ENCODE peak calls at places on chromosomes 7 and 10, in six cellular contexts. One of them, this sample, is unnamed.

GRCh38 chr7:86848226-86848625 is 204.5 kb downstream of the GRM3 start:
- DNase-seq in mesothelial cell of epicardium: no peak
- DNase-seq in ovary: no peak
- DNase-seq in upper lobe of right lung: no peak
- DNase-seq in body of pancreas: no peak
- DNase-seq in WTC11: no peak
- DNase-seq in this sample: no peak

GRCh38 chr10:116080553-116080952 is 192.5 kb downstream of the GFRA1 start:
- DNase-seq in mesothelial cell of epicardium: no peak
- DNase-seq in ovary: no peak
- DNase-seq in upper lobe of right lung: no peak
- DNase-seq in body of pancreas: no peak
- DNase-seq in WTC11: peak; percentile 18
- DNase-seq in this sample: no peak

GRCh38 chr10:118850418-118851061 is 95.8 kb upstream of the CACUL1 start:
- DNase-seq in mesothelial cell of epicardium: no peak
- DNase-seq in ovary: peak; percentile 28
- DNase-seq in upper lobe of right lung: peak; percentile 89
- DNase-seq in body of pancreas: peak; percentile 75
- DNase-seq in WTC11: peak; percentile 89
- DNase-seq in this sample: no peak

GRCh38 chr10:59585046-59585700 is 124.5 kb downstream of the SLC16A9 start:
- DNase-seq in mesothelial cell of epicardium: no peak
- DNase-seq in ovary: no peak
- DNase-seq in upper lobe of right lung: no peak
- DNase-seq in body of pancreas: no peak
- DNase-seq in WTC11: no peak
- DNase-seq in this sample: no peak

GRCh38 chr10:68871731-68872342 is 29.3 kb upstream of the DDX50 start:
- DNase-seq in mesothelial cell of epicardium: no peak
- DNase-seq in ovary: no peak
- DNase-seq in upper lobe of right lung: no peak
- DNase-seq in body of pancreas: no peak
- DNase-seq in WTC11: no peak
- DNase-seq in this sample: no peak

GRCh38 chr10:121608669-121609190 is 10.5 kb upstream of the FGFR2 start:
- DNase-seq in mesothelial cell of epicardium: peak; percentile 57
- DNase-seq in ovary: peak; percentile 71
- DNase-seq in upper lobe of right lung: peak; percentile 85
- DNase-seq in body of pancreas: peak; percentile 66
- DNase-seq in WTC11: peak; percentile 72
- DNase-seq in this sample: no peak

GRCh38 chr10:30359373-30360206 is 10.5 kb upstream of the MTPAP start:
- DNase-seq in mesothelial cell of epicardium: no peak
- DNase-seq in ovary: no peak
- DNase-seq in upper lobe of right lung: no peak
- DNase-seq in body of pancreas: peak; percentile 88
- DNase-seq in WTC11: peak; percentile 85
- DNase-seq in this sample: no peak

GRCh38 chr10:46516660-46517416 is 39.6 kb downstream of the GPRIN2 start:
- DNase-seq in mesothelial cell of epicardium: no peak
- DNase-seq in ovary: no peak
- DNase-seq in upper lobe of right lung: peak; percentile 62
- DNase-seq in body of pancreas: no peak
- DNase-seq in WTC11: peak; percentile 7
- DNase-seq in this sample: peak; percentile 68

GRCh38 chr7:124655990-124656389 is 109.6 kb downstream of the GPR37 start:
- DNase-seq in mesothelial cell of epicardium: no peak
- DNase-seq in ovary: no peak
- DNase-seq in upper lobe of right lung: no peak
- DNase-seq in body of pancreas: no peak
- DNase-seq in WTC11: no peak
- DNase-seq in this sample: no peak

GRCh38 chr7:11923376-11923922 is 91.5 kb upstream of the THSD7A start:
- DNase-seq in mesothelial cell of epicardium: no peak
- DNase-seq in ovary: no peak
- DNase-seq in upper lobe of right lung: no peak
- DNase-seq in body of pancreas: no peak
- DNase-seq in WTC11: no peak
- DNase-seq in this sample: no peak

GRCh38 chr7:158613481-158613880 is 25.9 kb upstream of the PTPRN2 start:
- DNase-seq in mesothelial cell of epicardium: no peak
- DNase-seq in ovary: no peak
- DNase-seq in upper lobe of right lung: no peak
- DNase-seq in body of pancreas: no peak
- DNase-seq in WTC11: no peak
- DNase-seq in this sample: no peak

GRCh38 chr10:49177391-49178355 is 10.5 kb downstream of the TMEM273 start:
- DNase-seq in mesothelial cell of epicardium: no peak
- DNase-seq in ovary: no peak
- DNase-seq in upper lobe of right lung: no peak
- DNase-seq in body of pancreas: no peak
- DNase-seq in WTC11: no peak
- DNase-seq in this sample: peak; percentile 55

GRCh38 chr10:47326306-47326926 is 4.2 kb downstream of the GDF2 start:
- DNase-seq in mesothelial cell of epicardium: no peak
- DNase-seq in ovary: no peak
- DNase-seq in upper lobe of right lung: peak; percentile 33
- DNase-seq in body of pancreas: no peak
- DNase-seq in WTC11: no peak
- DNase-seq in this sample: no peak

GRCh38 chr10:61140765-61141392 is 196.9 kb upstream of the RHOBTB1 start:
- DNase-seq in mesothelial cell of epicardium: no peak
- DNase-seq in ovary: no peak
- DNase-seq in upper lobe of right lung: no peak
- DNase-seq in body of pancreas: peak; percentile 60
- DNase-seq in WTC11: no peak
- DNase-seq in this sample: no peak

GRCh38 chr7:135459076-135459475 is 50.8 kb downstream of the CNOT4 start:
- DNase-seq in mesothelial cell of epicardium: no peak
- DNase-seq in ovary: no peak
- DNase-seq in upper lobe of right lung: no peak
- DNase-seq in body of pancreas: no peak
- DNase-seq in WTC11: no peak
- DNase-seq in this sample: no peak

GRCh38 chr10:3095373-3096139 is 28.2 kb downstream of the PFKP start:
- DNase-seq in mesothelial cell of epicardium: no peak
- DNase-seq in ovary: no peak
- DNase-seq in upper lobe of right lung: no peak
- DNase-seq in body of pancreas: no peak
- DNase-seq in WTC11: no peak
- DNase-seq in this sample: no peak

GRCh38 chr7:98810166-98810802 is 59.5 kb downstream of the TMEM130 start:
- DNase-seq in mesothelial cell of epicardium: no peak
- DNase-seq in ovary: no peak
- DNase-seq in upper lobe of right lung: no peak
- DNase-seq in body of pancreas: no peak
- DNase-seq in WTC11: no peak
- DNase-seq in this sample: no peak

GRCh38 chr7:16293669-16294425 is 127.5 kb downstream of the CRPPA start:
- DNase-seq in mesothelial cell of epicardium: no peak
- DNase-seq in ovary: no peak
- DNase-seq in upper lobe of right lung: no peak
- DNase-seq in body of pancreas: no peak
- DNase-seq in WTC11: no peak
- DNase-seq in this sample: no peak

GRCh38 chr7:156143158-156143557 is 330.9 kb upstream of the SHH start:
- DNase-seq in mesothelial cell of epicardium: no peak
- DNase-seq in ovary: no peak
- DNase-seq in upper lobe of right lung: peak; percentile 48
- DNase-seq in body of pancreas: no peak
- DNase-seq in WTC11: no peak
- DNase-seq in this sample: no peak

GRCh38 chr7:29953735-29954347 is 35.8 kb downstream of the SCRN1 start:
- DNase-seq in mesothelial cell of epicardium: no peak
- DNase-seq in ovary: no peak
- DNase-seq in upper lobe of right lung: no peak
- DNase-seq in body of pancreas: no peak
- DNase-seq in WTC11: no peak
- DNase-seq in this sample: no peak

DNA sequence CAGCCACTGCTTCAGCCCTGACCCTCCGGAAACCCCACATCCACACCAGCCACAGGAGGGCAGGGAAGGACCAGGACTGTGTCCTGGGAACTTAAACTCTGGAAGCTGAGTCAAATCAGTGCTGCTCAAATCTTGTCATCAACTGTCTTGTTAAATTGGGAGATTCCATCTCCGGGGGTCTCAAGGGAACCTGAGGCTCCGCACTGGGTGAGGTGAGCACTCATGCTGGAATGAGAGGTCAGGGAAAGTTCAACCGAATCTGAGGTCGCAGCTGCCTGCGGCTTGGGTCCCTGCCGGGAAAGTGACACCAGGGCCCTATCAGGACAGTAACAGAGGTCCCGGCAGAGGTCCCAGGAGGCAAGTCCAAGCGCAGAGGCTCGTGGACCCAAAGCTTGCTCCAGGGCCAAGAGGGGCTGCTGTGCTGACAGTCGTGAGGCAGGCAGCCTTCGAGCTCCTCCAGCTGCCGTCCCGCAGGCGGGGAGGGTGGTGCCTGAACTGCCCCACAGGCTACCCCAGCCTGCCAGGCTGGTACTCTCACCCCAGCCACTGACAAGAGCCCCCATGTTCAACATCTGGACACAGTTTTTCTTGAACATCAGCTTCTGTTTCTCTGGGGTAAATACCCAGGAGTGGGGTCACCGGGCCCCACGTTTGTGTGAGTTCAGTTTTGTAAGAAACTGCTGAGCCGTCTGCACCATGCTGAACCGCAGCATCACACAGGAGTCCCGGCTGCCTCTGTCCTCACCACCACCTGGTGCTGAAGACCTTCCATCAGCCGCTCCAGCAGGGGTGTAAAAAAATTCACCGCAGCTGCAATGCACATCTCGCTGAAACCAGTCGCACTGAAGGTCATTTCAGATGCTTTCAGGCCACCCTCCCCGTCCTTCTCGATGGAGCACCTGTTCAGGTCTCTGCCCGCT is 101.0 kb downstream of the DIP2C start:
- DNase-seq in mesothelial cell of epicardium: no peak
- DNase-seq in ovary: peak; percentile 14
- DNase-seq in upper lobe of right lung: peak; percentile 54
- DNase-seq in body of pancreas: no peak
- DNase-seq in WTC11: no peak
- DNase-seq in this sample: no peak
- TF ChIP-seq CTCF in mesothelial cell of epicardium: no peak
- TF ChIP-seq CTCF in ovary: no peak
- TF ChIP-seq CTCF in upper lobe of right lung: no peak
- TF ChIP-seq CTCF in body of pancreas: no peak
- TF ChIP-seq CTCF in WTC11: no peak
- TF ChIP-seq CTCF in this sample: no peak

GRCh38 chr10:62199584-62199983 is 69.1 kb downstream of the RTKN2 start:
- DNase-seq in mesothelial cell of epicardium: no peak
- DNase-seq in ovary: no peak
- DNase-seq in upper lobe of right lung: no peak
- DNase-seq in body of pancreas: no peak
- DNase-seq in WTC11: no peak
- DNase-seq in this sample: no peak
- TF ChIP-seq CTCF in mesothelial cell of epicardium: no peak
- TF ChIP-seq CTCF in ovary: no peak
- TF ChIP-seq CTCF in upper lobe of right lung: no peak
- TF ChIP-seq CTCF in body of pancreas: no peak
- TF ChIP-seq CTCF in WTC11: no peak
- TF ChIP-seq CTCF in this sample: no peak

DNA sequence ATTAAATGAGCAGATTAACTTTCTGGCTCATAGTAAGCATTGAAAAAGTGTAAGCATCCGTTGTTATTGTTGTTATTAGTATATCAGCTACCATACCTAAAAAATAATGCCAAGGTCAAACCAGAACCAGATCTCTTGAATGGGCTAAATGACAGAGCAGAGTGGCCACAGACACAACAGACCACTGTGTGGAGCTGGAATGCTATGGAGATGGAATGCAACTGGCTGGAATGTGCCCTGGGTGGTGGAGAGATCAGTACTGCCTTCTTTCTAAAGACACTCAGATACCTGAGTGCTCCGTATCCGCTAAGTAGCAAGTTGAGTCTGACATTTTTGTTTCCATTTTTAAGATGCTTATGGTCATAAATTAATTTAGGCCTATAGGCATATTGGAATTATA is 20.5 kb upstream of the DNAJB12 start:
- DNase-seq in mesothelial cell of epicardium: no peak
- DNase-seq in ovary: no peak
- DNase-seq in upper lobe of right lung: no peak
- DNase-seq in body of pancreas: no peak
- DNase-seq in WTC11: peak; percentile 33
- DNase-seq in this sample: no peak
- TF ChIP-seq CTCF in mesothelial cell of epicardium: no peak
- TF ChIP-seq CTCF in ovary: no peak
- TF ChIP-seq CTCF in upper lobe of right lung: no peak
- TF ChIP-seq CTCF in body of pancreas: no peak
- TF ChIP-seq CTCF in WTC11: no peak
- TF ChIP-seq CTCF in this sample: no peak

GRCh38 chr10:33114451-33114944 is 156.5 kb upstream of the ITGB1 start:
- DNase-seq in mesothelial cell of epicardium: no peak
- DNase-seq in ovary: no peak
- DNase-seq in upper lobe of right lung: no peak
- DNase-seq in body of pancreas: no peak
- DNase-seq in WTC11: no peak
- DNase-seq in this sample: no peak

GRCh38 chr10:33115720-33116119 is 157.7 kb upstream of the ITGB1 start:
- DNase-seq in mesothelial cell of epicardium: no peak
- DNase-seq in ovary: no peak
- DNase-seq in upper lobe of right lung: peak; percentile 46
- DNase-seq in body of pancreas: no peak
- DNase-seq in WTC11: no peak
- DNase-seq in this sample: no peak

GRCh38 chr10:33117816-33118215 is 159.8 kb upstream of the ITGB1 start:
- DNase-seq in mesothelial cell of epicardium: no peak
- DNase-seq in ovary: no peak
- DNase-seq in upper lobe of right lung: peak; percentile 74
- DNase-seq in body of pancreas: no peak
- DNase-seq in WTC11: no peak
- DNase-seq in this sample: no peak

GRCh38 chr10:33113111-33113856 is 155.3 kb upstream of the ITGB1 start:
- DNase-seq in mesothelial cell of epicardium: no peak
- DNase-seq in ovary: no peak
- DNase-seq in upper lobe of right lung: no peak
- DNase-seq in body of pancreas: no peak
- DNase-seq in WTC11: no peak
- DNase-seq in this sample: no peak

DNA sequence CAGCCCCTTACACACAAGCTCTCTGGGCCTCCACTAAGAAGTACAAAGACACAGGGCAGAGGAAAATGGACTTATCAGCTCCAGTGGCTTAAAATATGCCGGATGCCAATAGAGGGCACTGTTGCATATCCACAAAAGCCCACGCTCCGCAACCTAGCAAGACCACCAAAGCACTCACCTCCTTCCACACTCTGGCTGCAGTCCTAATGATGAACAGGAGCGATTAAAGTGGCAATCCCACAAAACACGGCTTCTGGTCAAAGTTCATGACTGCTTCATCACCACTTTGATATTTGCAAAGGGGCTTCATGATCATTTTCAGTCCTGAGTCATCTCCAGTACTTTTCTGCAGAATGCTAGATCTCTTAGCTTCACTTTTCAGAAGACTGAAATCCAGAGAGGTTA is 158.3 kb upstream of the ITGB1 start:
- DNase-seq in mesothelial cell of epicardium: no peak
- DNase-seq in ovary: peak; percentile 47
- DNase-seq in upper lobe of right lung: no peak
- DNase-seq in body of pancreas: peak; percentile 45
- DNase-seq in WTC11: peak; percentile 54
- DNase-seq in this sample: no peak
- TF ChIP-seq CTCF in mesothelial cell of epicardium: peak; percentile 51
- TF ChIP-seq CTCF in ovary: peak; percentile 12
- TF ChIP-seq CTCF in upper lobe of right lung: peak; percentile 57
- TF ChIP-seq CTCF in body of pancreas: no peak
- TF ChIP-seq CTCF in WTC11: peak; percentile 38
- TF ChIP-seq CTCF in this sample: peak; percentile 76